ENCODE peak calls at places on chromosomes 5 and 9, in ten cellular contexts. S is T-cell; N is HT1080; U is astrocyte of the cerebellum; X is HFF-Myc; G is HuH-7.5; Q is RCC 7860; Z is GDM1; C is stimulated activated effector memory CD8-positive, alpha-beta T cell treated with anti-CD3 and anti-CD28 coated beads, Interleukin-12 subunit alpha, Interleukin-12 subunit beta, amount 100 ng/mL, for 72 hours; J is T-helper 17 cell. W is an unnamed sample.
A peak's percentile ranks its signal among the peaks of the same experiment; 100 is the strongest.

GRCh38 chr9:19976226-19976625 is 187.4 kb upstream of the SLC24A2 start:
- DNase-seq in Q (no peak), C (peak; percentile 59), Z (peak; percentile 47), N (peak; percentile 80), U (no peak), J (no peak), X (no peak), G (no peak), S (no peak), W (no peak)

GRCh38 chr5:152397581-152397980 is 7.5 kb downstream of the NMUR2 start:
- DNase-seq in G (no peak), Z (no peak), Q (no peak), J (no peak), C (no peak), N (no peak), U (no peak), X (no peak), S (no peak), W (no peak)

GRCh38 chr9:120870206-120870605 is 6.8 kb downstream of the PHF19 start:
- DNase-seq in N (no peak), X (no peak), S (no peak), U (no peak), Z (no peak), Q (no peak), C (no peak), J (no peak), G (no peak), W (no peak)

GRCh38 chr5:55187370-55187769 is 14.4 kb upstream of the CDC20B start:
- DNase-seq in C (no peak), S (no peak), Z (no peak), J (no peak), X (no peak), N (peak; percentile 32), G (no peak), U (no peak), Q (no peak), W (peak; percentile 13)

GRCh38 chr9:106284300-106284699 is 578.7 kb upstream of the ZNF462 start:
- DNase-seq in U (no peak), N (peak; percentile 7), Z (no peak), Q (no peak), S (no peak), G (no peak), C (no peak), X (no peak), J (no peak), W (no peak)

GRCh38 chr9:111902396-111903147 is 6.0 kb downstream of the UGCG start:
- DNase-seq in Q (no peak), J (no peak), C (no peak), S (no peak), X (no peak), N (no peak), Z (no peak), G (no peak), U (peak; percentile 39), W (no peak)

GRCh38 chr5:120159155-120159554 is 304.9 kb upstream of the PRR16 start:
- DNase-seq in X (no peak), S (no peak), C (no peak), Q (no peak), U (no peak), N (no peak), G (no peak), J (no peak), Z (no peak), W (no peak)

GRCh38 chr9:104961238-104961637 is 33.3 kb upstream of the ABCA1 start:
- DNase-seq in X (peak; percentile 80), G (peak; percentile 26), Z (peak; percentile 60), Q (peak; percentile 65), N (peak; percentile 92), U (no peak), C (peak; percentile 67), S (no peak), J (peak; percentile 13), W (no peak)

GRCh38 chr5:89729623-89730390 is 679.7 kb downstream of the CETN3 start:
- DNase-seq in G (no peak), Z (no peak), U (peak; percentile 9), C (no peak), N (peak; percentile 24), X (no peak), Q (no peak), J (no peak), S (no peak), W (peak; percentile 31)

GRCh38 chr5:1012316-1012841 is 3.8 kb downstream of the NKD2 start:
- DNase-seq in Q (no peak), S (no peak), J (no peak), X (no peak), U (no peak), N (no peak), G (no peak), C (no peak), Z (no peak), W (no peak)

GRCh38 chr5:125559296-125559695 is 812.9 kb upstream of the ZNF608 start:
- DNase-seq in Q (peak; percentile 94), N (peak; percentile 96), G (no peak), C (no peak), U (peak; percentile 87), S (no peak), X (peak; percentile 55), Z (no peak), J (no peak), W (peak; percentile 83)

GRCh38 chr9:11356101-11356500 is 743.3 kb upstream of the PTPRD start:
- DNase-seq in X (no peak), Q (no peak), N (peak; percentile 66), U (no peak), J (no peak), C (no peak), Z (no peak), S (no peak), G (no peak), W (no peak)

GRCh38 chr9:14525840-14526239 is 167.4 kb downstream of the ZDHHC21 start:
- DNase-seq in J (no peak), N (no peak), Z (no peak), S (no peak), U (no peak), G (no peak), Q (no peak), X (no peak), C (no peak), W (no peak)

GRCh38 chr9:7967851-7968250 is 168.3 kb upstream of the DMAC1 start:
- DNase-seq in G (no peak), S (no peak), C (no peak), J (no peak), Z (no peak), Q (no peak), N (no peak), U (no peak), X (no peak), W (no peak)

GRCh38 chr5:137040641-137041340 is 458.3 kb downstream of the SPOCK1 start:
- DNase-seq in Q (no peak), X (no peak), C (no peak), S (no peak), U (peak; percentile 43), J (no peak), G (no peak), Z (no peak), N (no peak), W (no peak)

GRCh38 chr5:875931-876330 is 16.7 kb downstream of the BRD9 start:
- DNase-seq in N (no peak), J (no peak), X (no peak), Z (no peak), S (no peak), Q (no peak), C (no peak), G (no peak), U (no peak), W (no peak)

GRCh38 chr5:17180330-17180843 is 37.0 kb upstream of the BASP1 start:
- DNase-seq in C (no peak), N (no peak), X (no peak), J (no peak), G (no peak), Q (no peak), Z (no peak), U (no peak), S (no peak), W (no peak)

GRCh38 chr5:142486581-142486980 is 161.8 kb upstream of the SPRY4 start:
- DNase-seq in G (no peak), S (no peak), X (no peak), N (peak; percentile 34), C (no peak), Q (no peak), J (no peak), U (no peak), Z (no peak), W (peak; percentile 79)

GRCh38 chr9:121902483-121903135 is 190.5 kb downstream of the TTLL11 start:
- DNase-seq in Z (no peak), J (no peak), S (no peak), N (peak; percentile 31), X (peak; percentile 93), C (no peak), Q (peak; percentile 87), U (peak; percentile 84), G (no peak), W (peak; percentile 96)

GRCh38 chr9:132877818-132878694 is at the start of gene AK8:
- DNase-seq in X (peak; percentile 12), N (peak; percentile 60), S (peak; percentile 65), J (peak; percentile 69), Z (peak; percentile 62), U (peak; percentile 31), Q (peak; percentile 45), C (peak; percentile 87), G (peak; percentile 85), W (peak; percentile 71)

GRCh38 chr5:107451028-107451427 is 219.7 kb downstream of the EFNA5 start:
- DNase-seq in S (no peak), C (no peak), X (no peak), G (no peak), U (no peak), Z (no peak), N (no peak), J (no peak), Q (no peak), W (no peak)

GRCh38 chr5:94433393-94434149 is 184.8 kb downstream of the KIAA0825 start:
- DNase-seq in G (no peak), Q (no peak), X (no peak), S (no peak), U (peak; percentile 26), C (no peak), Z (no peak), J (no peak), N (peak; percentile 13), W (peak; percentile 39)

GRCh38 chr9:7549261-7549660 is 250.3 kb downstream of the DMAC1 start:
- DNase-seq in Z (no peak), N (no peak), U (no peak), G (no peak), S (no peak), C (no peak), X (no peak), J (no peak), Q (no peak), W (peak; percentile 3)

GRCh38 chr5:176671890-176672615 is 24.8 kb downstream of the TSPAN17 start:
- DNase-seq in Q (no peak), J (no peak), G (no peak), Z (no peak), N (no peak), C (no peak), X (no peak), S (no peak), U (no peak), W (no peak)

GRCh38 chr5:1204693-1205242 is 3.4 kb downstream of the SLC6A19 start:
- DNase-seq in J (no peak), S (no peak), Q (no peak), G (peak; percentile 85), Z (no peak), N (peak; percentile 49), U (peak; percentile 3), X (no peak), C (no peak), W (peak; percentile 17)